ENCODE peak calls at places on chromosomes 3 and 15, in ten cellular contexts. R is lower lobe of right lung; C is stimulated activated CD4-positive, alpha-beta T cell treated with anti-CD3 and anti-CD28 coated beads, TNF-alpha, amount 100 ng/mL, for 4 hours; U is activated gamma-delta T cell treated with Interleukin-2 at 50 U/mL for 16 hours; M is activated CD4-positive, alpha-beta T cell treated with anti-CD3 and anti-CD28 coated beads for 48 hours; N is anterior cingulate cortex; J is bronchial epithelial cell; Y is fibroblast of lung; W is uterus; G is EL. T is an unnamed sample.

GRCh38 chr3:42608586-42608985 is 8.1 kb downstream of the NKTR start:
- DNase-seq in R (no peak), G (peak), N (no peak), M (no peak), W (no peak), U (no peak), Y (peak), C (no peak), J (no peak), T (no peak)

GRCh38 chr3:152538518-152538917 is 269.8 kb downstream of the MBNL1 start:
- DNase-seq in R (no peak), M (no peak), G (no peak), C (no peak), N (no peak), J (no peak), Y (no peak), W (no peak), U (no peak), T (no peak)

GRCh38 chr15:60338810-60339209 is 59.0 kb downstream of the ANXA2 start:
- DNase-seq in W (no peak), C (no peak), Y (no peak), G (no peak), R (no peak), U (no peak), M (no peak), J (no peak), N (no peak), T (no peak)

GRCh38 chr15:68820589-68821189 is at the start of gene ANP32A:
- DNase-seq in J (peak), C (peak), W (peak), Y (peak), N (peak), U (peak), M (peak), G (peak), R (peak), T (peak)

GRCh38 chr3:34351857-34352545 is 553.6 kb downstream of the PDCD6IP start:
- DNase-seq in C (no peak), N (no peak), Y (no peak), U (no peak), J (no peak), W (no peak), M (no peak), R (no peak), G (no peak), T (no peak)

GRCh38 chr15:63905558-63906265 is 72.0 kb upstream of the HERC1 start:
- DNase-seq in Y (no peak), C (no peak), W (no peak), M (no peak), G (no peak), J (no peak), N (no peak), U (no peak), R (no peak), T (no peak)

GRCh38 chr3:16103472-16103871 is 71.0 kb upstream of the GALNT15 start:
- DNase-seq in N (no peak), C (no peak), G (peak), M (no peak), W (no peak), R (no peak), J (no peak), Y (peak), U (no peak), T (no peak)

GRCh38 chr15:59741274-59741906 is 52.3 kb upstream of the BNIP2 start:
- DNase-seq in C (no peak), Y (peak), U (no peak), M (no peak), R (no peak), J (peak), W (no peak), N (no peak), G (peak), T (peak)

GRCh38 chr15:77643764-77644163 is 11.1 kb upstream of the LINGO1 start:
- DNase-seq in U (no peak), Y (no peak), M (no peak), G (no peak), W (no peak), N (no peak), C (no peak), R (no peak), J (no peak), T (no peak)

GRCh38 chr3:82163907-82164520 is 402.6 kb upstream of the GBE1 start:
- DNase-seq in U (no peak), G (peak), N (no peak), Y (peak), J (peak), M (no peak), W (no peak), R (no peak), C (no peak), T (peak)

GRCh38 chr3:28050895-28051294 is 190.5 kb upstream of the CMC1 start:
- DNase-seq in N (no peak), J (peak), C (no peak), Y (no peak), G (peak), R (no peak), W (no peak), M (peak), U (peak), T (peak)

GRCh38 chr15:59410448-59410896 is 27.5 kb upstream of the FAM81A start:
- DNase-seq in M (no peak), C (no peak), U (no peak), N (no peak), G (no peak), Y (no peak), J (peak), W (no peak), R (no peak), T (no peak)

GRCh38 chr15:29770796-29771195 is 51.5 kb downstream of the TJP1 start:
- DNase-seq in M (no peak), W (no peak), R (no peak), N (no peak), C (no peak), G (peak), Y (peak), J (peak), U (no peak), T (peak)

GRCh38 chr3:72451840-72452239 is 396.4 kb downstream of the SHQ1 start:
- DNase-seq in C (no peak), J (no peak), Y (no peak), M (no peak), U (no peak), N (no peak), G (no peak), W (no peak), R (no peak), T (no peak)

GRCh38 chr3:94561094-94561493 is 498.2 kb downstream of the NSUN3 start:
- DNase-seq in U (no peak), R (no peak), M (no peak), W (no peak), N (no peak), G (no peak), C (no peak), Y (no peak), J (no peak), T (no peak)

GRCh38 chr3:152444029-152444641 is 175.4 kb downstream of the MBNL1 start:
- DNase-seq in R (no peak), Y (peak), G (peak), C (no peak), N (no peak), W (no peak), M (no peak), U (no peak), J (peak), T (peak)

GRCh38 chr15:74375303-74375693 is 7.9 kb upstream of the CYP11A1 start:
- DNase-seq in C (peak), J (peak), U (peak), W (peak), G (peak), N (peak), M (peak), Y (peak), R (peak), T (peak)

GRCh38 chr3:127590282-127590592 is 296 bp downstream of the TPRA1 start:
- DNase-seq in M (peak), U (no peak), J (no peak), C (no peak), Y (no peak), G (no peak), W (peak), R (no peak), N (no peak), T (no peak)

GRCh38 chr3:178513539-178514410 is 22.5 kb upstream of the KCNMB2 start:
- DNase-seq in W (no peak), N (no peak), Y (peak), J (no peak), G (peak), U (no peak), C (no peak), R (no peak), M (no peak), T (no peak)

GRCh38 chr3:160667452-160667851 is 9.5 kb upstream of the ARL14 start:
- DNase-seq in J (peak), Y (peak), C (no peak), U (no peak), R (no peak), M (no peak), W (no peak), N (no peak), G (peak), T (no peak)

T was measured in NCI-H460.